ENCODE peak calls at places on chromosomes 6 and 20, in seven cellular contexts. One of them, this sample, is unnamed.

GRCh38 chr6:132746049-132746448 is 11.7 kb downstream of the VNN2 start:
- DNase-seq in activated CD8-positive, alpha-beta T cell treated with anti-CD3 and anti-CD28 coated beads, Interleukin-2, amount 10 ng/mL, durations not matched to agents 7 days and 5 days: no peak
- DNase-seq in HFF-Myc: no peak
- DNase-seq in stimulated activated CD4-positive, alpha-beta T cell treated with anti-CD3 and anti-CD28 coated beads, Interleukin-4, amount 100 ng/mL, for 48 hours: no peak
- DNase-seq in GOT3: no peak
- DNase-seq in RPMI7951: peak
- DNase-seq in upper lobe of left lung: peak
- DNase-seq in this sample: no peak

GRCh38 chr6:8108031-8108660 is 5.8 kb upstream of the EEF1E1 start:
- DNase-seq in activated CD8-positive, alpha-beta T cell treated with anti-CD3 and anti-CD28 coated beads, Interleukin-2, amount 10 ng/mL, durations not matched to agents 7 days and 5 days: no peak
- DNase-seq in HFF-Myc: peak
- DNase-seq in stimulated activated CD4-positive, alpha-beta T cell treated with anti-CD3 and anti-CD28 coated beads, Interleukin-4, amount 100 ng/mL, for 48 hours: no peak
- DNase-seq in GOT3: no peak
- DNase-seq in RPMI7951: peak
- DNase-seq in upper lobe of left lung: no peak
- DNase-seq in this sample: no peak

GRCh38 chr20:7459123-7459522 is 481.1 kb downstream of the HAO1 start:
- DNase-seq in activated CD8-positive, alpha-beta T cell treated with anti-CD3 and anti-CD28 coated beads, Interleukin-2, amount 10 ng/mL, durations not matched to agents 7 days and 5 days: no peak
- DNase-seq in HFF-Myc: no peak
- DNase-seq in stimulated activated CD4-positive, alpha-beta T cell treated with anti-CD3 and anti-CD28 coated beads, Interleukin-4, amount 100 ng/mL, for 48 hours: no peak
- DNase-seq in GOT3: no peak
- DNase-seq in RPMI7951: peak
- DNase-seq in upper lobe of left lung: no peak
- DNase-seq in this sample: no peak

GRCh38 chr6:137016366-137016765 is 28.4 kb downstream of the IL20RA start:
- DNase-seq in activated CD8-positive, alpha-beta T cell treated with anti-CD3 and anti-CD28 coated beads, Interleukin-2, amount 10 ng/mL, durations not matched to agents 7 days and 5 days: no peak
- DNase-seq in HFF-Myc: no peak
- DNase-seq in stimulated activated CD4-positive, alpha-beta T cell treated with anti-CD3 and anti-CD28 coated beads, Interleukin-4, amount 100 ng/mL, for 48 hours: no peak
- DNase-seq in GOT3: no peak
- DNase-seq in RPMI7951: peak
- DNase-seq in upper lobe of left lung: no peak
- DNase-seq in this sample: no peak

GRCh38 chr6:4947716-4948115 is 56.1 kb downstream of the RPP40 start:
- DNase-seq in activated CD8-positive, alpha-beta T cell treated with anti-CD3 and anti-CD28 coated beads, Interleukin-2, amount 10 ng/mL, durations not matched to agents 7 days and 5 days: no peak
- DNase-seq in HFF-Myc: no peak
- DNase-seq in stimulated activated CD4-positive, alpha-beta T cell treated with anti-CD3 and anti-CD28 coated beads, Interleukin-4, amount 100 ng/mL, for 48 hours: no peak
- DNase-seq in GOT3: no peak
- DNase-seq in RPMI7951: no peak
- DNase-seq in upper lobe of left lung: no peak
- DNase-seq in this sample: no peak

GRCh38 chr6:90003941-90004340 is 109.7 kb downstream of the GJA10 start:
- DNase-seq in activated CD8-positive, alpha-beta T cell treated with anti-CD3 and anti-CD28 coated beads, Interleukin-2, amount 10 ng/mL, durations not matched to agents 7 days and 5 days: no peak
- DNase-seq in HFF-Myc: no peak
- DNase-seq in stimulated activated CD4-positive, alpha-beta T cell treated with anti-CD3 and anti-CD28 coated beads, Interleukin-4, amount 100 ng/mL, for 48 hours: no peak
- DNase-seq in GOT3: no peak
- DNase-seq in RPMI7951: peak
- DNase-seq in upper lobe of left lung: no peak
- DNase-seq in this sample: no peak

GRCh38 chr20:45104786-45105185 is 3.9 kb upstream of the KCNS1 start:
- DNase-seq in activated CD8-positive, alpha-beta T cell treated with anti-CD3 and anti-CD28 coated beads, Interleukin-2, amount 10 ng/mL, durations not matched to agents 7 days and 5 days: no peak
- DNase-seq in HFF-Myc: no peak
- DNase-seq in stimulated activated CD4-positive, alpha-beta T cell treated with anti-CD3 and anti-CD28 coated beads, Interleukin-4, amount 100 ng/mL, for 48 hours: no peak
- DNase-seq in GOT3: peak
- DNase-seq in RPMI7951: peak
- DNase-seq in upper lobe of left lung: peak
- DNase-seq in this sample: no peak

GRCh38 chr6:130811932-130812331 is 15.3 kb upstream of the SMLR1 start:
- DNase-seq in activated CD8-positive, alpha-beta T cell treated with anti-CD3 and anti-CD28 coated beads, Interleukin-2, amount 10 ng/mL, durations not matched to agents 7 days and 5 days: no peak
- DNase-seq in HFF-Myc: no peak
- DNase-seq in stimulated activated CD4-positive, alpha-beta T cell treated with anti-CD3 and anti-CD28 coated beads, Interleukin-4, amount 100 ng/mL, for 48 hours: no peak
- DNase-seq in GOT3: no peak
- DNase-seq in RPMI7951: peak
- DNase-seq in upper lobe of left lung: no peak
- DNase-seq in this sample: no peak

GRCh38 chr6:134619789-134620188 is 301.9 kb upstream of the SGK1 start:
- DNase-seq in activated CD8-positive, alpha-beta T cell treated with anti-CD3 and anti-CD28 coated beads, Interleukin-2, amount 10 ng/mL, durations not matched to agents 7 days and 5 days: no peak
- DNase-seq in HFF-Myc: no peak
- DNase-seq in stimulated activated CD4-positive, alpha-beta T cell treated with anti-CD3 and anti-CD28 coated beads, Interleukin-4, amount 100 ng/mL, for 48 hours: no peak
- DNase-seq in GOT3: no peak
- DNase-seq in RPMI7951: peak
- DNase-seq in upper lobe of left lung: peak
- DNase-seq in this sample: no peak

GRCh38 chr6:24126586-24127192 is 674 bp downstream of the NRSN1 start:
- DNase-seq in activated CD8-positive, alpha-beta T cell treated with anti-CD3 and anti-CD28 coated beads, Interleukin-2, amount 10 ng/mL, durations not matched to agents 7 days and 5 days: peak
- DNase-seq in HFF-Myc: peak
- DNase-seq in stimulated activated CD4-positive, alpha-beta T cell treated with anti-CD3 and anti-CD28 coated beads, Interleukin-4, amount 100 ng/mL, for 48 hours: peak
- DNase-seq in GOT3: no peak
- DNase-seq in RPMI7951: peak
- DNase-seq in upper lobe of left lung: no peak
- DNase-seq in this sample: no peak

GRCh38 chr20:1322511-1323245 is 6.3 kb downstream of the SDCBP2 start:
- DNase-seq in activated CD8-positive, alpha-beta T cell treated with anti-CD3 and anti-CD28 coated beads, Interleukin-2, amount 10 ng/mL, durations not matched to agents 7 days and 5 days: no peak
- DNase-seq in HFF-Myc: peak
- DNase-seq in stimulated activated CD4-positive, alpha-beta T cell treated with anti-CD3 and anti-CD28 coated beads, Interleukin-4, amount 100 ng/mL, for 48 hours: no peak
- DNase-seq in GOT3: peak
- DNase-seq in RPMI7951: peak
- DNase-seq in upper lobe of left lung: peak
- DNase-seq in this sample: no peak

GRCh38 chr6:21754891-21755290 is 161.3 kb downstream of the SOX4 start:
- DNase-seq in activated CD8-positive, alpha-beta T cell treated with anti-CD3 and anti-CD28 coated beads, Interleukin-2, amount 10 ng/mL, durations not matched to agents 7 days and 5 days: no peak
- DNase-seq in HFF-Myc: no peak
- DNase-seq in stimulated activated CD4-positive, alpha-beta T cell treated with anti-CD3 and anti-CD28 coated beads, Interleukin-4, amount 100 ng/mL, for 48 hours: no peak
- DNase-seq in GOT3: no peak
- DNase-seq in RPMI7951: peak
- DNase-seq in upper lobe of left lung: no peak
- DNase-seq in this sample: no peak

GRCh38 chr6:163930012-163930411 is 515.5 kb downstream of the QKI start:
- DNase-seq in activated CD8-positive, alpha-beta T cell treated with anti-CD3 and anti-CD28 coated beads, Interleukin-2, amount 10 ng/mL, durations not matched to agents 7 days and 5 days: no peak
- DNase-seq in HFF-Myc: no peak
- DNase-seq in stimulated activated CD4-positive, alpha-beta T cell treated with anti-CD3 and anti-CD28 coated beads, Interleukin-4, amount 100 ng/mL, for 48 hours: no peak
- DNase-seq in GOT3: no peak
- DNase-seq in RPMI7951: no peak
- DNase-seq in upper lobe of left lung: no peak
- DNase-seq in this sample: no peak

GRCh38 chr6:33755070-33755869 is 8.6 kb upstream of the IP6K3 start:
- DNase-seq in activated CD8-positive, alpha-beta T cell treated with anti-CD3 and anti-CD28 coated beads, Interleukin-2, amount 10 ng/mL, durations not matched to agents 7 days and 5 days: no peak
- DNase-seq in HFF-Myc: no peak
- DNase-seq in stimulated activated CD4-positive, alpha-beta T cell treated with anti-CD3 and anti-CD28 coated beads, Interleukin-4, amount 100 ng/mL, for 48 hours: no peak
- DNase-seq in GOT3: no peak
- DNase-seq in RPMI7951: no peak
- DNase-seq in upper lobe of left lung: no peak
- DNase-seq in this sample: no peak